ENCODE peak calls at places on chromosome 22, in four cellular contexts. One of them, this sample, is unnamed.

GRCh38 chr22:39984006-39984405 is 10.7 kb upstream of the FAM83F start:
- DNase-seq in stimulated activated CD8-positive, alpha-beta memory T cell treated with anti-CD3 and anti-CD28 coated beads, Interleukin-15, amount 100 ng/mL, for 24 hours: no peak
- DNase-seq in activated gamma-delta T cell treated with Interleukin-2 at 50 U/mL for 16 hours: no peak
- DNase-seq in activated effector memory CD4-positive, alpha-beta T cell treated with anti-CD3 and anti-CD28 coated beads, Interleukin-2, amount 50 U/mL, for 16 hours: no peak
- DNase-seq in this sample: no peak

GRCh38 chr22:22848364-22848866 is 39.2 kb upstream of the IGLL5 start:
- DNase-seq in stimulated activated CD8-positive, alpha-beta memory T cell treated with anti-CD3 and anti-CD28 coated beads, Interleukin-15, amount 100 ng/mL, for 24 hours: peak
- DNase-seq in activated effector memory CD4-positive, alpha-beta T cell treated with anti-CD3 and anti-CD28 coated beads, Interleukin-2, amount 50 U/mL, for 16 hours: peak
- DNase-seq in activated gamma-delta T cell treated with Interleukin-2 at 50 U/mL for 16 hours: peak
- DNase-seq in this sample: peak

GRCh38 chr22:24471570-24471969 is 23.6 kb upstream of the UPB1 start:
- DNase-seq in stimulated activated CD8-positive, alpha-beta memory T cell treated with anti-CD3 and anti-CD28 coated beads, Interleukin-15, amount 100 ng/mL, for 24 hours: no peak
- DNase-seq in activated gamma-delta T cell treated with Interleukin-2 at 50 U/mL for 16 hours: no peak
- DNase-seq in activated effector memory CD4-positive, alpha-beta T cell treated with anti-CD3 and anti-CD28 coated beads, Interleukin-2, amount 50 U/mL, for 16 hours: no peak
- DNase-seq in this sample: no peak

GRCh38 chr22:20479612-20480196 is 15.9 kb downstream of the KLHL22 start:
- DNase-seq in stimulated activated CD8-positive, alpha-beta memory T cell treated with anti-CD3 and anti-CD28 coated beads, Interleukin-15, amount 100 ng/mL, for 24 hours: no peak
- DNase-seq in activated gamma-delta T cell treated with Interleukin-2 at 50 U/mL for 16 hours: no peak
- DNase-seq in activated effector memory CD4-positive, alpha-beta T cell treated with anti-CD3 and anti-CD28 coated beads, Interleukin-2, amount 50 U/mL, for 16 hours: no peak
- DNase-seq in this sample: no peak

GRCh38 chr22:45885941-45886395 is 91.0 kb downstream of the WNT7B start:
- DNase-seq in activated effector memory CD4-positive, alpha-beta T cell treated with anti-CD3 and anti-CD28 coated beads, Interleukin-2, amount 50 U/mL, for 16 hours: peak
- DNase-seq in activated gamma-delta T cell treated with Interleukin-2 at 50 U/mL for 16 hours: no peak
- DNase-seq in stimulated activated CD8-positive, alpha-beta memory T cell treated with anti-CD3 and anti-CD28 coated beads, Interleukin-15, amount 100 ng/mL, for 24 hours: no peak
- DNase-seq in this sample: no peak

GRCh38 chr22:47120399-47120798 is 357.9 kb downstream of the TBC1D22A start:
- DNase-seq in stimulated activated CD8-positive, alpha-beta memory T cell treated with anti-CD3 and anti-CD28 coated beads, Interleukin-15, amount 100 ng/mL, for 24 hours: no peak
- DNase-seq in activated effector memory CD4-positive, alpha-beta T cell treated with anti-CD3 and anti-CD28 coated beads, Interleukin-2, amount 50 U/mL, for 16 hours: no peak
- DNase-seq in activated gamma-delta T cell treated with Interleukin-2 at 50 U/mL for 16 hours: no peak
- DNase-seq in this sample: no peak

GRCh38 chr22:46463435-46464227 is 73.8 kb downstream of the CELSR1 start:
- DNase-seq in activated effector memory CD4-positive, alpha-beta T cell treated with anti-CD3 and anti-CD28 coated beads, Interleukin-2, amount 50 U/mL, for 16 hours: no peak
- DNase-seq in activated gamma-delta T cell treated with Interleukin-2 at 50 U/mL for 16 hours: no peak
- DNase-seq in stimulated activated CD8-positive, alpha-beta memory T cell treated with anti-CD3 and anti-CD28 coated beads, Interleukin-15, amount 100 ng/mL, for 24 hours: no peak
- DNase-seq in this sample: no peak

GRCh38 chr22:39956932-39957664 is 3.1 kb upstream of the TMA7B start:
- DNase-seq in stimulated activated CD8-positive, alpha-beta memory T cell treated with anti-CD3 and anti-CD28 coated beads, Interleukin-15, amount 100 ng/mL, for 24 hours: no peak
- DNase-seq in activated effector memory CD4-positive, alpha-beta T cell treated with anti-CD3 and anti-CD28 coated beads, Interleukin-2, amount 50 U/mL, for 16 hours: no peak
- DNase-seq in activated gamma-delta T cell treated with Interleukin-2 at 50 U/mL for 16 hours: no peak
- DNase-seq in this sample: no peak

GRCh38 chr22:20552913-20553401 is 45.5 kb downstream of the MED15 start:
- DNase-seq in activated gamma-delta T cell treated with Interleukin-2 at 50 U/mL for 16 hours: no peak
- DNase-seq in stimulated activated CD8-positive, alpha-beta memory T cell treated with anti-CD3 and anti-CD28 coated beads, Interleukin-15, amount 100 ng/mL, for 24 hours: no peak
- DNase-seq in activated effector memory CD4-positive, alpha-beta T cell treated with anti-CD3 and anti-CD28 coated beads, Interleukin-2, amount 50 U/mL, for 16 hours: no peak
- DNase-seq in this sample: no peak